ENCODE peak calls at places on chromosomes 6 and 20, in seven cellular contexts. J is A673, N is astrocyte of the spinal cord, Q is stomach, T is cardiac muscle cell, P is PC-9, V is tibial nerve. E is an unnamed sample.

GRCh38 chr6:96940322-96940721 is 15.8 kb downstream of the KLHL32 start:
- DNase-seq in P (no peak), N (no peak), V (no peak), J (no peak), Q (no peak), T (no peak), E (no peak)

GRCh38 chr6:105077592-105078463 is 102.0 kb downstream of the POPDC3 start:
- DNase-seq in J (peak), P (no peak), Q (no peak), T (peak), V (peak), N (peak), E (no peak)

GRCh38 chr6:123716506-123716905 is 79.8 kb upstream of the TRDN start:
- DNase-seq in N (no peak), J (peak), P (no peak), V (no peak), T (no peak), Q (no peak), E (no peak)

GRCh38 chr6:20404641-20405032 is 3.0 kb downstream of the E2F3 start:
- DNase-seq in N (peak), V (peak), Q (no peak), T (peak), P (peak), J (peak), E (no peak)

GRCh38 chr6:25596928-25597818 is 54.8 kb upstream of the SCGN start:
- DNase-seq in Q (no peak), V (no peak), T (no peak), P (no peak), N (no peak), J (no peak), E (no peak)

GRCh38 chr6:20692023-20692422 is 157.8 kb downstream of the CDKAL1 start:
- DNase-seq in J (no peak), Q (no peak), V (no peak), P (no peak), T (no peak), N (no peak), E (no peak)

GRCh38 chr6:151962246-151962846 is 154.9 kb downstream of the ESR1 start:
- DNase-seq in V (no peak), Q (no peak), P (no peak), J (no peak), N (peak), T (no peak), E (no peak)

GRCh38 chr6:167293590-167294091 is 2.5 kb downstream of the UNC93A start:
- DNase-seq in Q (no peak), N (no peak), T (no peak), V (no peak), J (no peak), P (no peak), E (no peak)

GRCh38 chr6:90284236-90284744 is 12.4 kb downstream of the BACH2 start:
- DNase-seq in V (no peak), P (peak), J (peak), N (peak), Q (no peak), T (no peak), E (no peak)

GRCh38 chr6:4351857-4352669 is 216.7 kb upstream of the ECI2 start:
- DNase-seq in Q (peak), N (peak), V (peak), P (peak), J (peak), T (no peak), E (peak)

GRCh38 chr20:14069796-14070195 is 74.5 kb downstream of the MACROD2 start:
- DNase-seq in V (no peak), P (no peak), N (peak), Q (no peak), T (no peak), J (no peak), E (no peak)

GRCh38 chr20:266604-267562 is 9.4 kb downstream of the DEFB132 start:
- DNase-seq in V (peak), J (peak), T (peak), P (peak), Q (peak), N (peak), E (peak)

GRCh38 chr6:11773013-11773412 is 5.6 kb downstream of the ADTRP start:
- DNase-seq in N (no peak), J (no peak), Q (no peak), T (no peak), P (no peak), V (no peak), E (no peak)

GRCh38 chr6:73451166-73452106 is 661 bp downstream of the CGAS start:
- DNase-seq in Q (peak), J (peak), P (peak), V (peak), T (peak), N (peak), E (no peak)

GRCh38 chr6:21342496-21342895 is 251.1 kb upstream of the SOX4 start:
- DNase-seq in T (peak), Q (no peak), J (peak), V (no peak), P (no peak), N (no peak), E (no peak)

GRCh38 chr6:113137411-113137810 is 719.7 kb upstream of the MARCKS start:
- DNase-seq in T (no peak), J (no peak), Q (no peak), V (peak), N (peak), P (no peak), E (no peak)

GRCh38 chr6:116402108-116402507 is 31.4 kb downstream of the DSE start:
- DNase-seq in N (no peak), Q (no peak), T (no peak), V (no peak), P (no peak), J (no peak), E (no peak)

GRCh38 chr6:114735118-114735730 is 392.4 kb upstream of the HS3ST5 start:
- DNase-seq in V (no peak), P (no peak), J (no peak), Q (no peak), N (peak), T (no peak), E (no peak)

GRCh38 chr6:158680441-158680840 is 30.6 kb downstream of the SYTL3 start:
- DNase-seq in V (no peak), N (no peak), T (no peak), J (no peak), P (no peak), Q (no peak), E (no peak)

GRCh38 chr6:119234457-119234856 is 115.1 kb downstream of the MAN1A1 start:
- DNase-seq in J (no peak), Q (no peak), N (no peak), P (no peak), T (no peak), V (no peak), E (no peak)

GRCh38 chr6:44053760-44054556 is 73.3 kb downstream of the MRPL14 start:
- DNase-seq in N (peak), P (no peak), Q (no peak), J (no peak), V (no peak), T (peak), E (no peak)

GRCh38 chr20:16004108-16004854 is 569.0 kb downstream of the KIF16B start:
- DNase-seq in Q (peak), N (no peak), J (no peak), P (no peak), T (peak), V (no peak), E (no peak)

GRCh38 chr20:20710847-20711315 is 1.6 kb downstream of the RALGAPA2 start:
- DNase-seq in Q (peak), N (no peak), P (peak), T (no peak), V (no peak), J (no peak), E (no peak)

GRCh38 chr6:26457407-26457795 is 354 bp upstream of the BTN2A1 start:
- DNase-seq in V (no peak), T (peak), Q (no peak), N (no peak), J (no peak), P (no peak), E (no peak)

GRCh38 chr6:165889636-165890403 is 226.8 kb upstream of the PDE10A start:
- DNase-seq in V (no peak), Q (no peak), J (peak), P (no peak), N (peak), T (peak), E (no peak)

GRCh38 chr6:161435426-161436065 is 161.7 kb upstream of the AGPAT4 start:
- DNase-seq in J (no peak), V (no peak), T (no peak), P (no peak), N (no peak), Q (no peak), E (no peak)

GRCh38 chr6:154230910-154231595 is 125.5 kb downstream of the IPCEF1 start:
- DNase-seq in V (no peak), N (no peak), P (no peak), T (no peak), J (no peak), Q (no peak), E (no peak)

GRCh38 chr6:111890981-111891380 is 17.7 kb upstream of the FYN start:
- DNase-seq in T (no peak), P (no peak), N (no peak), Q (no peak), V (no peak), J (no peak), E (no peak)

GRCh38 chr20:19275630-19276071 is 63.2 kb downstream of the SLC24A3 start:
- DNase-seq in V (peak), P (no peak), T (no peak), Q (peak), J (peak), N (no peak), E (no peak)

GRCh38 chr6:33786736-33787135 is 2.2 kb downstream of the LEMD2 start:
- DNase-seq in P (no peak), Q (no peak), J (no peak), V (no peak), N (no peak), T (no peak), E (no peak)

GRCh38 chr20:48623176-48623905 is 204.5 kb downstream of the PREX1 start:
- DNase-seq in N (no peak), J (no peak), V (no peak), Q (no peak), P (no peak), T (no peak), E (no peak)

GRCh38 chr6:6875818-6876470 is 231.8 kb upstream of the RREB1 start:
- DNase-seq in P (no peak), T (no peak), N (peak), Q (no peak), J (peak), V (no peak), E (no peak)

GRCh38 chr20:48604936-48605335 is 222.9 kb downstream of the PREX1 start:
- DNase-seq in J (no peak), Q (no peak), T (no peak), P (no peak), N (no peak), V (no peak), E (no peak)

GRCh38 chr6:42243046-42243445 is 25.4 kb upstream of the MRPS10 start:
- DNase-seq in Q (no peak), N (peak), T (no peak), P (no peak), V (no peak), J (no peak), E (no peak)

GRCh38 chr6:35013701-35014100 is 124.6 kb downstream of the ANKS1A start:
- DNase-seq in T (no peak), V (no peak), Q (no peak), N (no peak), P (no peak), J (no peak), E (no peak)

GRCh38 chr20:44319880-44320422 is 8.9 kb upstream of the FITM2 start:
- DNase-seq in V (no peak), T (no peak), Q (no peak), N (no peak), J (no peak), P (no peak), E (no peak)

GRCh38 chr6:155915651-155916050 is 460.0 kb upstream of the NOX3 start:
- DNase-seq in T (no peak), J (no peak), N (no peak), V (no peak), P (no peak), Q (no peak), E (no peak)

GRCh38 chr20:49203011-49203410 is 14.9 kb upstream of the STAU1 start:
- DNase-seq in V (no peak), P (no peak), T (no peak), J (no peak), Q (no peak), N (no peak), E (no peak)

GRCh38 chr20:50121858-50122271 is 8.9 kb upstream of the UBE2V1 start:
- DNase-seq in Q (no peak), T (no peak), P (no peak), J (peak), V (no peak), N (peak), E (no peak)

GRCh38 chr6:82861121-82861520 is 204.5 kb downstream of the UBE3D start:
- DNase-seq in Q (no peak), J (no peak), P (peak), N (no peak), V (no peak), T (no peak), E (no peak)

GRCh38 chr6:30077218-30077617 is 1.6 kb upstream of the RNF39 start:
- DNase-seq in P (no peak), Q (no peak), N (no peak), V (no peak), J (no peak), T (no peak), E (no peak)

GRCh38 chr6:30075094-30075986 is at the start of gene RNF39:
- DNase-seq in J (no peak), T (no peak), Q (no peak), V (no peak), P (no peak), N (no peak), E (no peak)

GRCh38 chr6:30074331-30075093 is 1.1 kb downstream of the RNF39 start:
- DNase-seq in J (no peak), P (peak), Q (no peak), V (no peak), N (no peak), T (no peak), E (no peak)

GRCh38 chr6:30076333-30076732 is 764 bp upstream of the RNF39 start:
- DNase-seq in V (no peak), N (no peak), T (no peak), Q (no peak), P (no peak), J (no peak), E (no peak)

DNA sequence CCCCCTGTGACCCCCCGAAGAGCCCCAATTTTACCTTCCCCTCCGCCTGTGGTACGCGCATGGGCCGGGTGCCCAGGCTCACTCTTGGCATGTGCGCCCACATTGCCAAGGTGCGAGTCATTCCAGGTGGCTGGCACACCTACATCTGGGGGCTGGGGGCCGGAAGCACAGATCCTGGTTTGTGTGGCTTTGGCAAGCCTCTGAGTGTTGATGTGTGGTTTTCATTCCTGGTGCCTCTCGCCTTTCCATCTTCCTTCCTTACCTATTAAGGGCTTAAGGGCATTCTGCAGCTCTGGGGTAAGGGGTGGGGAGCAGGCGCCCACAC is 380 bp upstream of the RNF39 start:
- DNase-seq in T (no peak), N (no peak), P (peak), V (no peak), J (no peak), Q (peak), E (no peak)
- TF ChIP-seq CTCF in T (no peak), N (no peak), P (peak), V (no peak), J (peak), Q (peak), E (no peak)

GRCh38 chr20:52064936-52065335 is 126.6 kb downstream of the ZFP64 start:
- DNase-seq in Q (no peak), P (no peak), V (no peak), T (no peak), N (no peak), J (no peak), E (no peak)

GRCh38 chr20:52062452-52063209 is 128.9 kb downstream of the ZFP64 start:
- DNase-seq in V (no peak), Q (no peak), T (no peak), J (no peak), N (no peak), P (no peak), E (no peak)

GRCh38 chr20:52056203-52057062 is 135.1 kb downstream of the ZFP64 start:
- DNase-seq in P (no peak), V (no peak), Q (no peak), J (no peak), N (peak), T (no peak), E (no peak)

DNA sequence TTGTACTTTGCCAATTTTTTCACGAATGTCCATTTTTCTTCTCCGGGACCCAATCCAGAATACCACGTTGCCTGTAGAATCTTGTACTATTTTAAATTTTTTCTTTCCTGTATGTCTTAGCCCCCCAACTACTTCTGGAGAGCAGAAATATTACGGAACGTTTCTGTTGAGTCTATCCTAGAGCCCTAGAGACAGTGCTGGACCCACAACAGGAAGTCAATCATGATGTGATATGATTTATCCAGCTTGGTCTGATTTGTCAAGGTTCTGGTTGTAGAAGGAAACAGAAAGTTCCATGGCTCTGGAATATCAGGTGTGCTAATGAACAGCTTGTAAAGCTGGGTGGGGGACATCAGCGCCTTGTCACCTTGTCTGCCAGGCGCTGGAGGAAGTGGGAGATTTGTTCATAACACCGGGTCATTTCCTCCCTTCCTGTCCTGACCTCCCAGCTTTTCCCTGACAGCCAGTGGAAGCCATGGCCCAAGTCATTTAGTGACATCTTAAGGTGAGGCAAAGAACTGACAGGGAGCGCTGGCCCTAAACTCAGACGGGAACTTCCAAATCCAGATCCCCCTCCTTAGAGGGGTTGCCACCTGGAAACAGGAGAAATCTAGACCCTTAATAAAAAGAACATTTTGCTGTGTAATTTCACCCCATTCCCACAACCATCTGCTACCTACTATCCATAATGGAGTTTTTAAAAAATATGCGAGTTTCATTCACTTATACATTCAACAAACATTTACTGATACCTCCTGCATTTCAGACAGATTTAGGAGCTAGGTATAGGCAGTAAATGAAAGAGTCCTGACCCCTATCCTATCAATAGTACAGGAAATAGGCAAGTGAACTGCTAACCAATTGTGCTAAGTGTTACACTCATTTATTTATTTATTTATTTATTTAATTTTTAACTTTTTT is 130.5 kb downstream of the ZFP64 start:
- DNase-seq in J (peak), P (peak), V (no peak), T (peak), Q (no peak), N (peak), E (no peak)
- TF ChIP-seq CTCF in J (peak), P (peak), V (no peak), T (peak), Q (no peak), N (peak), E (no peak)

GRCh38 chr20:7113577-7114466 is 346.3 kb downstream of the BMP2 start:
- DNase-seq in T (peak), Q (peak), J (peak), V (peak), N (peak), P (no peak), E (no peak)
- TF ChIP-seq CTCF in T (peak), Q (peak), J (peak), V (no peak), N (peak), P (no peak), E (no peak)

GRCh38 chr20:54037525-54037924 is 32.9 kb downstream of the BCAS1 start:
- DNase-seq in N (no peak), J (no peak), P (no peak), T (no peak), Q (no peak), V (no peak), E (no peak)
- TF ChIP-seq CTCF in N (no peak), J (no peak), P (no peak), T (no peak), Q (no peak), V (no peak), E (no peak)

DNA sequence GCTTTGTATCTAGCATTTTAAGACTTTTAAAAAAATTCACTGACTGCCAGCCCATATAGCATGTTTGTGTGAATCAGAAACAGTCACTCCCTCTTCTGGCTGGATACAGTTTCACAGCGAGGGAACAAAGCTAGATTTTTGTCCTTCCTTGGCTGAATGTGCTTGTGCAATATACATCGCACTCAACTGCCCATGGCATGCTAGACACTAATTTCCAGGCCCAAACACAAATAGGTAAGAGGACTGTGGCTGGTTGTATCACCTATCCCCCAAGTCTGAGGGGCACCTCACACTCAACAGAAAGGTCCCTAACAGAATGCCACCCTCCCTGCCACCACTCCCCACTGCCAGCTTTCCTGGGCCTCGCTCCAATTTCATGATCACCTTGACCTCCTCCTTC is 16.2 kb upstream of the BLCAP start:
- DNase-seq in P (no peak), N (no peak), Q (no peak), T (no peak), J (peak), V (no peak), E (no peak)
- TF ChIP-seq CTCF in P (peak), N (peak), Q (no peak), T (peak), J (peak), V (no peak), E (no peak)

GRCh38 chr6:63351995-63352586 is 32.3 kb upstream of the LGSN start:
- DNase-seq in V (no peak), T (no peak), N (peak), P (no peak), Q (no peak), J (peak), E (no peak)
- TF ChIP-seq CTCF in V (no peak), T (peak), N (peak), P (peak), Q (peak), J (peak), E (no peak)

E was measured in omental fat pad.